ENCODE peak calls at places on chromosomes 6 and 20, in eight cellular contexts. X is lung microvascular endothelial cell, U is endothelial cell, J is EH, V is T-helper 22 cell, C is fibroblast of lung, D is GDM1, E is cardiac muscle cell. I is an unnamed sample.

GRCh38 chr20:40961686-40962640 is 66.7 kb upstream of the TOP1 start:
- DNase-seq in X (no peak), U (no peak), J (no peak), V (no peak), C (peak; percentile 26), D (no peak), E (peak; percentile 37), I (no peak)

GRCh38 chr20:48826883-48827771 is 672 bp downstream of the PREX1 start:
- DNase-seq in X (peak; percentile 45), U (peak; percentile 42), J (peak; percentile 25), V (no peak), C (peak; percentile 28), D (no peak), E (peak; percentile 27), I (no peak)

GRCh38 chr6:44329858-44330257 is 12.6 kb upstream of the SPATS1 start:
- DNase-seq in X (no peak), U (no peak), J (no peak), V (no peak), C (no peak), D (no peak), E (no peak), I (no peak)

GRCh38 chr20:55782861-55783260 is 222.5 kb downstream of the CBLN4 start:
- DNase-seq in X (no peak), U (no peak), J (no peak), V (no peak), C (no peak), D (no peak), E (no peak), I (no peak)

GRCh38 chr6:78580923-78581322 is 286.4 kb upstream of the IRAK1BP1 start:
- DNase-seq in X (no peak), U (no peak), J (no peak), V (no peak), C (no peak), D (no peak), E (no peak), I (no peak)

GRCh38 chr6:31903957-31904356 is 2.1 kb upstream of the ZBTB12 start:
- DNase-seq in X (no peak), U (no peak), J (no peak), V (no peak), C (no peak), D (no peak), E (peak; percentile 58), I (no peak)

GRCh38 chr6:16440656-16441212 is 202.3 kb downstream of the GMPR start:
- DNase-seq in X (no peak), U (no peak), J (no peak), V (no peak), C (no peak), D (no peak), E (no peak), I (peak; percentile 45)

GRCh38 chr6:27081931-27082330 is 165.6 kb upstream of the PRSS16 start:
- DNase-seq in X (no peak), U (no peak), J (no peak), V (no peak), C (no peak), D (no peak), E (no peak), I (no peak)

GRCh38 chr20:9457055-9457454 is 57.3 kb upstream of the LAMP5 start:
- DNase-seq in X (no peak), U (no peak), J (no peak), V (no peak), C (no peak), D (no peak), E (no peak), I (no peak)

GRCh38 chr6:101722991-101723579 is 329.6 kb downstream of the GRIK2 start:
- DNase-seq in X (no peak), U (no peak), J (peak; percentile 95), V (no peak), C (peak; percentile 97), D (no peak), E (peak; percentile 92), I (no peak)

GRCh38 chr20:63699466-63700198 is 3.2 kb downstream of the TNFRSF6B start:
- DNase-seq in X (peak; percentile 1), U (no peak), J (no peak), V (no peak), C (no peak), D (no peak), E (no peak), I (no peak)

GRCh38 chr6:9690388-9690787 is 724.5 kb downstream of the TFAP2A start:
- DNase-seq in X (no peak), U (no peak), J (no peak), V (no peak), C (no peak), D (no peak), E (no peak), I (no peak)

GRCh38 chr6:90087103-90087833 is 193.0 kb downstream of the GJA10 start:
- DNase-seq in X (peak; percentile 3), U (no peak), J (no peak), V (no peak), C (peak; percentile 29), D (no peak), E (peak; percentile 37), I (no peak)